ENCODE peak calls at places on chromosome 6, in six cellular contexts. C, I, Q, E, H and A are unnamed samples.

GRCh38 chr6:7325750-7326149 is 12.8 kb upstream of the SSR1 start:
- DNase-seq in C (no peak), I (no peak), Q (no peak), E (no peak), H (no peak), A (no peak)

GRCh38 chr6:66307490-66307889 is 600.5 kb upstream of the EYS start:
- DNase-seq in C (no peak), I (no peak), Q (no peak), E (no peak), H (no peak), A (no peak)

GRCh38 chr6:129567374-129567773 is 142.6 kb downstream of the ARHGAP18 start:
- DNase-seq in C (no peak), I (no peak), Q (peak), E (no peak), H (no peak), A (no peak)

GRCh38 chr6:121274896-121275295 is 59.4 kb downstream of the TBC1D32 start:
- DNase-seq in C (no peak), I (no peak), Q (no peak), E (no peak), H (no peak), A (no peak)

GRCh38 chr6:13441778-13442177 is 45.6 kb downstream of the GFOD1 start:
- DNase-seq in C (no peak), I (no peak), Q (no peak), E (no peak), H (no peak), A (no peak)

GRCh38 chr6:63573899-63574553 is 1.7 kb downstream of the LOC128125822 start:
- DNase-seq in C (no peak), I (peak), Q (no peak), E (peak), H (peak), A (peak)

GRCh38 chr6:22437665-22438064 is 131.7 kb upstream of the HDGFL1 start:
- DNase-seq in C (no peak), I (no peak), Q (no peak), E (no peak), H (no peak), A (no peak)

GRCh38 chr6:31055401-31055800 is 45.1 kb downstream of the MUC22 start:
- DNase-seq in C (no peak), I (no peak), Q (no peak), E (no peak), H (no peak), A (no peak)

GRCh38 chr6:170165085-170165484 is 125.8 kb downstream of the DLL1 start:
- DNase-seq in C (no peak), I (no peak), Q (no peak), E (no peak), H (no peak), A (no peak)

GRCh38 chr6:38567436-38567835 is 72.3 kb downstream of the BTBD9 start:
- DNase-seq in C (peak), I (peak), Q (no peak), E (peak), H (no peak), A (peak)

GRCh38 chr6:38573800-38574395 is 65.8 kb downstream of the BTBD9 start:
- DNase-seq in C (no peak), I (no peak), Q (no peak), E (peak), H (no peak), A (peak)

GRCh38 chr6:38572186-38572813 is 67.4 kb downstream of the BTBD9 start:
- DNase-seq in C (no peak), I (no peak), Q (peak), E (no peak), H (no peak), A (peak)

GRCh38 chr6:38571721-38572120 is 68.0 kb downstream of the BTBD9 start:
- DNase-seq in C (no peak), I (no peak), Q (no peak), E (no peak), H (no peak), A (peak)

DNA sequence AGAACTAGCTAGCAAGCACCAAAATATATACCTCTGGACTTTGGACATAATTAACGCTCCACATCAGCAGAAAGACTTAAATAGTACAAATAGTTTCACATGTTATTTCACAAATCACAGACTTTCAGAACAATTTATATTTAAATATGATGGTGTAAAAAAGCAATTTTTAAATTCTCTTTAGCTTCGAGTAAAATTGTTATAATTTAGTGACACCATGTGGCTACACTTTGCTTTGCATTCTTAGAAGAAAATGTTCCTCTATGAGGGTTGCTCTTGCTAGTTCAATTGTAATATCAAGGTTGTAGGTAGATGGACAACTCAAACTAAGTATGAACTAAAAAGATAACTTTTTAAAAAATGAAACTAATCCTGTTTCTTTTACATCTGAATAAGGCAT is 69.0 kb downstream of the BTBD9 start:
- DNase-seq in C (no peak), I (no peak), Q (no peak), E (peak), H (no peak), A (peak)
- TF ChIP-seq CTCF in C (peak), I (peak), Q (no peak), E (peak), H (peak), A (peak)

GRCh38 chr6:89895273-89895874 is 1.1 kb downstream of the GJA10 start:
- DNase-seq in C (peak), I (no peak), Q (no peak), E (peak), H (peak), A (peak)
- TF ChIP-seq CTCF in C (no peak), I (no peak), Q (no peak), E (no peak), H (no peak), A (no peak)

DNA sequence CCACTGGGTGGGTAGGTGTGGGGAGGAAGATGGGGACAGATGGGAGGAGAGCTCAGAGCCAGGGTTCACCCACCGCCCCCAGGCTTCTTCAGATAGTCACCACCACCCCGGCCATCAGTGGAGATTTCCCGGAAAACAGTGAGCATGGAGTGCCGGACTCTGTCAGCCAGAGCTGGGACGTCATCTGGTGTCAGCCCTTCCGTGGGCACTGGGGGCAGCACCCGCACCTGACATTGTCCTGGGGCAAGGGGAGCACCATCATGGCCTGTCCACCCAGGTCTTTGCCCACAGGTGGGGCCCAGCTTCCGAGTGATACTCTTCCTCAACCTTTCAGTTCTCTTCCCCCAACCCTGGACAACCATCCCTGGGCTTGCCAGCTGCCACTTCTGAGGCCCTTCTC is 4.8 kb downstream of the EGFL8 start:
- DNase-seq in C (no peak), I (no peak), Q (no peak), E (no peak), H (no peak), A (no peak)
- TF ChIP-seq CTCF in C (no peak), I (no peak), Q (no peak), E (no peak), H (no peak), A (no peak)

GRCh38 chr6:52577022-52577777 is at the start of gene TRAM2:
- DNase-seq in C (peak), I (peak), Q (peak), E (peak), H (peak), A (peak)

GRCh38 chr6:52576054-52576391 is 837 bp downstream of the TRAM2 start:
- DNase-seq in C (no peak), I (no peak), Q (no peak), E (no peak), H (no peak), A (no peak)

GRCh38 chr6:52577778-52578473 is 1.1 kb upstream of the TRAM2 start:
- DNase-seq in C (no peak), I (no peak), Q (no peak), E (no peak), H (no peak), A (no peak)

GRCh38 chr6:52575490-52575868 is 1.4 kb downstream of the TRAM2 start:
- DNase-seq in C (no peak), I (no peak), Q (no peak), E (no peak), H (no peak), A (peak)

DNA sequence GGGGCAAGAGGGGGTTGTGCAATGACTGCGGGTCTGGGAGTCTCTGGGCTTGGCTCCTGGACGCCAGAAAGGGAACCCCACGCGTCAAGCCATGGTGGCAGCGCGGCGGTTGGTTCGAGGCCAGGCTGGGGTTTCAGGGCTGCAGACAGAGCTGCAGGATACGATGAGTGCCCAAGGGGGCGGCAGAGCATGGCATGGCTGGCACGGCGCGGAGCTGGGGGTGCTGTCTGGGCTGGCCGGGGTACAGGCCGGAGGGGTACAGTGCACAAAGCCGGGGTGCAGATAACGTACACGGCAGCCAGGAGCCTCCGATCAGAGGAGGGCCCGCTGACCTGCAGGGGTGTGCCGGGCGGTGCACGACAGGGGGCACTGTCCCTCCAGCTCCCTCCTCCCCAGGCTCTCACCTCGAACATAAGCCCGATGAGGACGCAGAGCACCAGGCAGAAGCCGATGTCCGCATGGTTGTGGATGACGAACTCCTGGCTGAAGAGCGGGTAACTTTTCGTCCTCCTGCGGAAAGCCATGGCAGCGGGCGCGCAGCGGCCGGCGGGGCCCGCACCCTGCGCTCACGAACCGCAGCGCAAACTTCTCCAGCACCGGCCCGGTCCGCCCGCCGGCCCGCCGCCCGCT is 353 bp downstream of the TRAM2 start:
- DNase-seq in C (no peak), I (peak), Q (peak), E (peak), H (peak), A (peak)
- TF ChIP-seq CTCF in C (peak), I (no peak), Q (peak), E (peak), H (peak), A (peak)

GRCh38 chr6:10425973-10426780 is 11.3 kb upstream of the TFAP2A start:
- DNase-seq in C (no peak), I (peak), Q (peak), E (no peak), H (no peak), A (no peak)

GRCh38 chr6:10422282-10423034 is 7.6 kb upstream of the TFAP2A start:
- DNase-seq in C (no peak), I (no peak), Q (no peak), E (no peak), H (no peak), A (no peak)

GRCh38 chr6:10421508-10422281 is 6.8 kb upstream of the TFAP2A start:
- DNase-seq in C (no peak), I (no peak), Q (no peak), E (no peak), H (no peak), A (no peak)

GRCh38 chr6:10425177-10425972 is 10.5 kb upstream of the TFAP2A start:
- DNase-seq in C (no peak), I (no peak), Q (no peak), E (no peak), H (no peak), A (no peak)

GRCh38 chr6:10424005-10424404 is 9.1 kb upstream of the TFAP2A start:
- DNase-seq in C (no peak), I (no peak), Q (no peak), E (no peak), H (no peak), A (no peak)
- TF ChIP-seq CTCF in C (no peak), I (no peak), Q (no peak), E (peak), H (peak), A (no peak)

GRCh38 chr6:112342511-112342910 is 4.6 kb upstream of the RFPL4B start:
- DNase-seq in C (peak), I (no peak), Q (no peak), E (no peak), H (no peak), A (no peak)

GRCh38 chr6:112338310-112338709 is 8.8 kb upstream of the RFPL4B start:
- DNase-seq in C (no peak), I (no peak), Q (no peak), E (peak), H (no peak), A (no peak)

GRCh38 chr6:112332274-112332673 is 14.9 kb upstream of the RFPL4B start:
- DNase-seq in C (no peak), I (no peak), Q (no peak), E (no peak), H (no peak), A (no peak)

GRCh38 chr6:112335736-112336135 is 11.4 kb upstream of the RFPL4B start:
- DNase-seq in C (no peak), I (no peak), Q (no peak), E (no peak), H (no peak), A (peak)

GRCh38 chr6:112337209-112337638 is 9.9 kb upstream of the RFPL4B start:
- DNase-seq in C (no peak), I (peak), Q (no peak), E (peak), H (peak), A (peak)
- TF ChIP-seq CTCF in C (peak), I (peak), Q (no peak), E (peak), H (peak), A (peak)

GRCh38 chr6:25637946-25638345 is 14.1 kb upstream of the SCGN start:
- DNase-seq in C (no peak), I (no peak), Q (no peak), E (no peak), H (no peak), A (no peak)
- TF ChIP-seq CTCF in C (no peak), I (no peak), Q (no peak), E (no peak), H (no peak), A (no peak)

GRCh38 chr6:50610562-50610961 is 102.8 kb upstream of the TFAP2D start:
- DNase-seq in C (no peak), I (no peak), Q (no peak), E (no peak), H (no peak), A (no peak)
- TF ChIP-seq CTCF in C (no peak), I (no peak), Q (no peak), E (no peak), H (peak), A (no peak)